ENCODE peak calls at places on chromosomes 7 and 10, in six cellular contexts. R, F, T, Q, I and D are unnamed samples.

GRCh38 chr7:49137978-49138377 is 213.6 kb downstream of the CDC14C start:
- DNase-seq in F (peak; percentile 78), Q (no peak), R (no peak), I (no peak), T (no peak), D (no peak)

GRCh38 chr7:98771519-98772241 is 98.1 kb downstream of the TMEM130 start:
- DNase-seq in T (no peak), R (peak; percentile 51), I (peak; percentile 62), Q (no peak), F (peak; percentile 57), D (peak; percentile 31)

GRCh38 chr7:140009735-140010134 is 53.0 kb downstream of the PARP12 start:
- DNase-seq in F (no peak), T (no peak), R (no peak), I (no peak), Q (no peak), D (no peak)

GRCh38 chr7:86469680-86470295 is 173.9 kb upstream of the GRM3 start:
- DNase-seq in T (peak; percentile 63), F (peak; percentile 93), R (peak; percentile 78), I (peak; percentile 69), Q (peak; percentile 59), D (peak; percentile 59)

GRCh38 chr7:45924283-45924682 is 3.2 kb upstream of the IGFBP3 start:
- DNase-seq in Q (peak; percentile 93), R (peak; percentile 70), F (no peak), T (peak; percentile 14), I (peak; percentile 61), D (peak; percentile 84)

GRCh38 chr7:112182749-112183148 is 23.4 kb downstream of the DOCK4 start:
- DNase-seq in T (no peak), R (no peak), Q (no peak), F (no peak), I (no peak), D (no peak)

GRCh38 chr10:16632996-16633395 is 111.3 kb upstream of the C1QL3 start:
- DNase-seq in R (no peak), F (no peak), T (no peak), I (no peak), Q (no peak), D (no peak)

GRCh38 chr10:111473361-111473760 is 396.5 kb downstream of the ADRA2A start:
- DNase-seq in T (no peak), R (no peak), I (no peak), Q (peak; percentile 91), F (no peak), D (no peak)

GRCh38 chr7:40470111-40470736 is 335.4 kb downstream of the SUGCT start:
- DNase-seq in R (peak; percentile 16), F (no peak), T (no peak), I (peak; percentile 16), Q (no peak), D (peak; percentile 76)

GRCh38 chr10:75083972-75084833 is 27.3 kb upstream of the SAMD8 start:
- DNase-seq in F (no peak), R (peak; percentile 67), I (peak; percentile 30), Q (no peak), T (no peak), D (no peak)

GRCh38 chr10:14468022-14468421 is 137.3 kb upstream of the FRMD4A start:
- DNase-seq in F (no peak), Q (no peak), T (no peak), R (no peak), I (peak; percentile 27), D (no peak)

GRCh38 chr10:68247931-68248330 is 16.0 kb upstream of the ATOH7 start:
- DNase-seq in T (no peak), F (no peak), Q (no peak), I (no peak), R (no peak), D (no peak)

GRCh38 chr7:155874411-155874810 is 62.1 kb upstream of the SHH start:
- DNase-seq in R (no peak), T (no peak), F (no peak), Q (no peak), I (no peak), D (no peak)

GRCh38 chr10:49197171-49197570 is 9.0 kb upstream of the TMEM273 start:
- DNase-seq in R (no peak), T (no peak), F (no peak), Q (no peak), I (no peak), D (no peak)

GRCh38 chr10:22433875-22434274 is 88.6 kb downstream of the SPAG6 start:
- DNase-seq in I (peak; percentile 91), R (peak; percentile 92), F (no peak), T (peak; percentile 61), Q (peak; percentile 67), D (peak; percentile 56)

GRCh38 chr10:125035136-125035535 is 93.2 kb downstream of the ZRANB1 start:
- DNase-seq in T (peak; percentile 55), Q (peak; percentile 83), F (no peak), R (peak; percentile 89), I (peak; percentile 95), D (peak; percentile 91)

GRCh38 chr10:124709862-124710261 is 34.3 kb downstream of the FAM53B start:
- DNase-seq in R (no peak), F (no peak), T (no peak), Q (peak; percentile 37), I (no peak), D (no peak)

GRCh38 chr7:299628-300027 is 9.7 kb downstream of the FOXL3 start:
- DNase-seq in Q (no peak), F (no peak), I (no peak), R (no peak), T (no peak), D (no peak)

GRCh38 chr10:72170733-72171132 is 45.1 kb upstream of the ANAPC16 start:
- DNase-seq in Q (no peak), I (no peak), T (no peak), R (no peak), F (no peak), D (no peak)

GRCh38 chr7:132393789-132394261 is 182.4 kb downstream of the PLXNA4 start:
- DNase-seq in F (no peak), T (no peak), R (peak; percentile 90), I (peak; percentile 79), Q (no peak), D (no peak)

GRCh38 chr7:132387596-132387995 is 188.7 kb downstream of the PLXNA4 start:
- DNase-seq in Q (no peak), I (no peak), T (no peak), R (no peak), F (no peak), D (no peak)

GRCh38 chr7:132394283-132395003 is 181.8 kb downstream of the PLXNA4 start:
- DNase-seq in Q (no peak), F (no peak), I (no peak), T (no peak), R (peak; percentile 31), D (no peak)

GRCh38 chr7:132392713-132393112 is 183.6 kb downstream of the PLXNA4 start:
- DNase-seq in I (no peak), F (no peak), T (no peak), R (no peak), Q (no peak), D (no peak)

GRCh38 chr7:132390705-132391104 is 185.6 kb downstream of the PLXNA4 start:
- DNase-seq in F (no peak), Q (no peak), T (no peak), I (peak; percentile 55), R (peak; percentile 66), D (peak; percentile 10)
- H3K27ac ChIP-seq in F (no peak overlapping the region), Q (no peak overlapping the region), T (no peak overlapping the region), I (no peak overlapping the region), R (no peak overlapping the region), D (no peak overlapping the region)

GRCh38 chr10:79295593-79295992 is 51.7 kb upstream of the PPIF start:
- DNase-seq in R (no peak), I (no peak), Q (peak; percentile 28), T (no peak), F (no peak), D (no peak)
- H3K27ac ChIP-seq in R (no peak overlapping the region), I (no peak overlapping the region), Q (no peak overlapping the region), T (no peak overlapping the region), F (no peak overlapping the region), D (no peak overlapping the region)

GRCh38 chr7:19119372-19119771 is 1.9 kb upstream of the TWIST1 start:
- DNase-seq in F (no peak), Q (no peak), R (no peak), T (no peak), I (no peak), D (no peak)

GRCh38 chr7:19118896-19119301 is 1.5 kb upstream of the TWIST1 start:
- DNase-seq in I (no peak), F (peak; percentile 74), Q (no peak), T (no peak), R (peak; percentile 30), D (no peak)

GRCh38 chr7:19116121-19117080 is 1.0 kb downstream of the TWIST1 start:
- DNase-seq in I (peak; percentile 30), F (peak; percentile 64), T (peak; percentile 37), R (peak; percentile 72), Q (peak; percentile 42), D (peak; percentile 27)

GRCh38 chr7:19117870-19118608 is 603 bp upstream of the TWIST1 start:
- DNase-seq in F (peak; percentile 57), I (no peak), Q (no peak), T (no peak), R (peak; percentile 57), D (peak; percentile 2)

DNA sequence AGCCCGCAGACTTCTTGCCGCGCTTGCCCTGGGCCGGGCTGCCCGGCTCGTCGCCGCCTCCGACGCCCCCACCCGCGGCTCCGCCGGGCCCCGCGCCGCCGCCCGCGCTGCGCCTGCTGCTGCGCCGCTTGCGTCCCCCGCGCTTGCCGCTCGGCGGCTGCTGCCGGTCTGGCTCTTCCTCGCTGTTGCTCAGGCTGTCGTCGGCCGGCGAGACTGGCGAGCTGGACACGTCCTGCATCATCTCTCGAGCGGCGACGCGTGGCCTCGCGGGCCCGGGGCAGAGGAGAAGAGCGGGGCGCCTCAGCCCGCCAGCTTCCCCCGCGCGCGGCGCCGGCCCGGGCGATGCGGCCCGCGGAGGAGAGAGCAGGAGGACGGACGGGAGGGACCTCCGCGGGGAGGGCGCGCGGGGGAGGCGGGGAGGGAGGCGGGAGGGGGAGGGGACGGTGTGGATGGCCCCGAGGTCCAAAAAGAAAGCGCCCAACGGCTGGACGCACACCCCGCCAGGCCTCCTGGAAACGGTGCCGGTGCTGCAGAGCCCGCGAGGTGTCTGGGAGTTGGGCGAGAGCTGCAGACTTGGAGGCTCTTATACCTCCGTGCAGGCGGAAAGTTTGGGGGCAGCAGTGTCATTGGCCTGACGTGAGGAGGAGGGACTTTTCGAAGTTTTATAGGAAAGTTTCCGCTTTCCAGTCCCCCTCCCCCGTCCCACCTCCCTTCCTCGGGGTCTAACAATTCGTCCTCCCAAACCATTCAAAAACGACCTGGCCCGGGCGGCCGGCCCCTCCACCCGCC is at the start of gene TWIST1:
- DNase-seq in I (peak; percentile 75), R (peak; percentile 97), T (no peak), F (peak; percentile 79), Q (peak; percentile 32), D (peak; percentile 86)
- H3K27ac ChIP-seq in I (peak within 1 kb of the TSS; percentile 71), R (peak within 1 kb of the TSS; percentile 69), T (no peak within 1 kb of the TSS), F (no peak within 1 kb of the TSS), Q (no peak within 1 kb of the TSS), D (peak within 1 kb of the TSS; percentile 71)

GRCh38 chr7:24039991-24040390 is 244.0 kb upstream of the NPY start:
- DNase-seq in T (no peak), F (no peak), Q (no peak), I (no peak), R (no peak), D (no peak)
- H3K27ac ChIP-seq in T (no peak overlapping the region), F (no peak overlapping the region), Q (no peak overlapping the region), I (no peak overlapping the region), R (no peak overlapping the region), D (no peak overlapping the region)

GRCh38 chr7:55065079-55065478 is 46.3 kb downstream of the EGFR start:
- DNase-seq in Q (peak; percentile 89), R (peak; percentile 97), I (peak; percentile 98), T (peak; percentile 83), F (no peak), D (peak; percentile 96)
- H3K27ac ChIP-seq in Q (peak overlapping the region; percentile 97), R (no peak overlapping the region), I (peak overlapping the region; percentile 90), T (peak overlapping the region; percentile 95), F (no peak overlapping the region), D (peak overlapping the region; percentile 98)